ENCODE peak calls at places on chromosome 10, in five cellular contexts. F, V, D, B and T are unnamed samples. For H3K9me3, the result is how much of the 10 kb centered on the place peaks cover.

GRCh38 chr10:24642921-24643678 is 80.6 kb downstream of the ARHGAP21 start:
- DNase-seq in F (peak), V (peak), D (no peak), B (peak), T (no peak)

GRCh38 chr10:121216295-121216694 is 365.1 kb downstream of the WDR11 start:
- DNase-seq in F (no peak), V (no peak), D (no peak), B (no peak), T (no peak)

GRCh38 chr10:76456190-76456589 is 1024.8 kb downstream of the LRMDA start:
- DNase-seq in F (no peak), V (no peak), D (no peak), B (no peak), T (no peak)

GRCh38 chr10:124802313-124802675 is 675 bp downstream of the ABRAXAS2 start:
- DNase-seq in F (no peak), V (no peak), D (no peak), B (no peak), T (no peak)

GRCh38 chr10:95394161-95394880 is 103.5 kb upstream of the PDLIM1 start:
- DNase-seq in F (peak), V (no peak), D (no peak), B (peak), T (no peak)

GRCh38 chr10:55263327-55263726 is 462.3 kb upstream of the PCDH15 start:
- DNase-seq in F (no peak), V (no peak), D (no peak), B (no peak), T (no peak)

GRCh38 chr10:3858051-3858845 is 73.2 kb upstream of the KLF6 start:
- DNase-seq in F (peak), V (no peak), D (no peak), B (no peak), T (no peak)

GRCh38 chr10:80509403-80510161 is 28.1 kb upstream of the SH2D4B start:
- DNase-seq in F (no peak), V (no peak), D (no peak), B (no peak), T (peak)

GRCh38 chr10:8473205-8473604 is 418.7 kb downstream of the GATA3 start:
- DNase-seq in F (no peak), V (peak), D (no peak), B (no peak), T (no peak)

GRCh38 chr10:120012133-120012405 is 119.5 kb downstream of the SEC23IP start:
- DNase-seq in F (no peak), V (no peak), D (no peak), B (no peak), T (no peak)

GRCh38 chr10:34727595-34728033 is 87.5 kb downstream of the PARD3 start:
- DNase-seq in F (peak), V (no peak), D (no peak), B (no peak), T (no peak)

GRCh38 chr10:82796510-82796909 is 921.5 kb downstream of the NRG3 start:
- DNase-seq in F (no peak), V (no peak), D (no peak), B (no peak), T (no peak)

GRCh38 chr10:97095701-97096300 is 90.0 kb downstream of the SLIT1 start:
- DNase-seq in F (no peak), V (no peak), D (no peak), B (no peak), T (no peak)

GRCh38 chr10:126110434-126110833 is 214.1 kb downstream of the FANK1 start:
- DNase-seq in F (no peak), V (no peak), D (no peak), B (no peak), T (no peak)

GRCh38 chr10:78349165-78349516 is 315.5 kb downstream of the RPS24 start:
- DNase-seq in F (no peak), V (no peak), D (no peak), B (no peak), T (peak)

GRCh38 chr10:63935705-63936104 is 414.5 kb downstream of the REEP3 start:
- DNase-seq in F (no peak), V (no peak), D (no peak), B (no peak), T (no peak)

GRCh38 chr10:47366731-47367460 is 17.2 kb downstream of the ZNF488 start:
- DNase-seq in F (no peak), V (no peak), D (no peak), B (no peak), T (no peak)

GRCh38 chr10:71134732-71135211 is 77.6 kb upstream of the UNC5B start:
- DNase-seq in F (no peak), V (no peak), D (no peak), B (no peak), T (no peak)

GRCh38 chr10:89309646-89310045 is 7.8 kb downstream of the IFIT2 start:
- DNase-seq in F (no peak), V (no peak), D (no peak), B (no peak), T (no peak)

GRCh38 chr10:66834802-66835201 is 91.0 kb upstream of the LRRTM3 start:
- DNase-seq in F (peak), V (no peak), D (no peak), B (no peak), T (no peak)

GRCh38 chr10:1183033-1183396 is 126.8 kb downstream of the WDR37 start:
- DNase-seq in F (no peak), V (no peak), D (no peak), B (no peak), T (no peak)

GRCh38 chr10:43623351-43623750 is 17.1 kb downstream of the ZNF485 start:
- DNase-seq in F (no peak), V (peak), D (no peak), B (no peak), T (no peak)

GRCh38 chr10:62651341-62651740 is 153.2 kb upstream of the ADO start:
- DNase-seq in F (peak), V (no peak), D (no peak), B (no peak), T (no peak)

GRCh38 chr10:58513189-58514101 is 773 bp downstream of the BICC1 start:
- DNase-seq in F (peak), V (no peak), D (no peak), B (no peak), T (peak)

GRCh38 chr10:6342091-6342490 is 139.4 kb downstream of the PFKFB3 start:
- DNase-seq in F (no peak), V (no peak), D (no peak), B (no peak), T (no peak)

GRCh38 chr10:42594246-42594650 is 44.1 kb downstream of the ZNF33B start:
- DNase-seq in F (peak), V (no peak), D (no peak), B (no peak), T (no peak)
- H3K9me3 ChIP-seq in F (under half), V (under half), D (half or more), B (under half), T (half or more)

DNA sequence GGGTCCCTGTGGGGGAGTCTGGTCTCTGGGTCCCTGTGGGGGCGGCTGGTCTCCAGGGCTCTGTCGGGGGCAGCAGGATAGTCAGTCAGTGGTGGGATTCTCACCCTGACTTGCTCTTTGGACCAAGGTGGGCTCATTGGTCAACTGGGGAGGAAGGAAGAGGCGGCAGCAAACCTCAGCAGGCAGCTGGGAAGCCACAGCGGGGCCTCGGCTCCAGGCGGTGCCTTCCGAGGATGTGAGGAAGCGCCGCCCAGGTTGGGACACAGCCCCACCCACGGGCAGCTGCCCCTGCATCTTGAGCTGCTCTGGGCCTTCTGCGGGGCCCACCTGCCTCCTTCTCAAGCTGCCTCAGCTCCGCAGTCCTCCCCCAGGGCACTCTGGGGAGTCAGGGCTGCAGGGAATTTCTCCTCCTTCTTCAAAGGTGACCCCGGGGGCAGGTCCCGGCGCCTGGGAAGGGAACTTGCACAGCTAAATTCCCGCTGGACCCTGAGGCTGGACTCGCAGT is 20.4 kb upstream of the KNDC1 start:
- DNase-seq in F (no peak), V (no peak), D (no peak), B (no peak), T (peak)
- H3K4me3 ChIP-seq in F (no peak), V (no peak), D (no peak), B (no peak), T (no peak)

DNA sequence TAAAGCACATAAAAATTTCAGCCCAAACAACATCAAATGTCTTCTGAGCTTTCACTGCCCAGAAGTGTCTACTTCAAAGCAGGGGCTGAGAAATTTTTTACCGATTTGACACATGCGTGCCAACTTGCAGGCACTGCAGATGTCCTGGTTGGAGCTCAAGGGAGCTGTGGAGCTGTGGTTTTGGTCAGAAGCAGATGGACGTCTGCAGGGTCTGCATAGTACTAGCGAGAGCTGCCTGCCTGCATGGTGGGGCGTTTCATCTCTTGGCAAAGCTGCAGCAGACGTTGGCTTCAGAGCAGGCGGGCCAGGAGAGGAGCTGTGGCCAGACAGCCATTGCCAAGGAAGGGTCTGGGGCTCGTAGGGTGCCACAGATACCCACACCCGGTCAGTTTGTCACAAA is 296.7 kb downstream of the GLRX3 start:
- DNase-seq in F (no peak), V (no peak), D (no peak), B (no peak), T (no peak)
- H3K9me3 ChIP-seq in F (under half), V (under half), D (under half), B (under half), T (under half)

DNA sequence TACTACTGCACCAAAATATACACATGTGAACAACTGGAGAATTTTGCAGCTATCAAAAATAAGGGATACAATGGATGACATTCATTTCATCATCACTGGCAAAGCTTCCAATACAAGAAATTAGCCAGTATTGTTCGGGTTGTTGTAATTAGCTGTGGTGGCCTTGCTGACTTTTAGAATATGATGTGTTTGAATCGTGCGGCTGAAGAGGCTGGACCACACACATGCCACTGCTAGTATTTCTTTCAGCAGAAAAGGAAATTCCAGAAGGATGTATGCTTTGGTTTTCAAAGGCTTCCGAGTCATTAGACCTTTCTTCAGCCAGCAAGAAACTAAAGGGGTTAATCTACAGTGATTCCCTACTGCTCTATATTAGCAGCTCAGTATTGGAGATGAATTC is 16.6 kb downstream of the RPP38 start:
- DNase-seq in F (no peak), V (no peak), D (no peak), B (no peak), T (no peak)
- H3K4me3 ChIP-seq in F (no peak), V (no peak), D (no peak), B (no peak), T (no peak)

DNA sequence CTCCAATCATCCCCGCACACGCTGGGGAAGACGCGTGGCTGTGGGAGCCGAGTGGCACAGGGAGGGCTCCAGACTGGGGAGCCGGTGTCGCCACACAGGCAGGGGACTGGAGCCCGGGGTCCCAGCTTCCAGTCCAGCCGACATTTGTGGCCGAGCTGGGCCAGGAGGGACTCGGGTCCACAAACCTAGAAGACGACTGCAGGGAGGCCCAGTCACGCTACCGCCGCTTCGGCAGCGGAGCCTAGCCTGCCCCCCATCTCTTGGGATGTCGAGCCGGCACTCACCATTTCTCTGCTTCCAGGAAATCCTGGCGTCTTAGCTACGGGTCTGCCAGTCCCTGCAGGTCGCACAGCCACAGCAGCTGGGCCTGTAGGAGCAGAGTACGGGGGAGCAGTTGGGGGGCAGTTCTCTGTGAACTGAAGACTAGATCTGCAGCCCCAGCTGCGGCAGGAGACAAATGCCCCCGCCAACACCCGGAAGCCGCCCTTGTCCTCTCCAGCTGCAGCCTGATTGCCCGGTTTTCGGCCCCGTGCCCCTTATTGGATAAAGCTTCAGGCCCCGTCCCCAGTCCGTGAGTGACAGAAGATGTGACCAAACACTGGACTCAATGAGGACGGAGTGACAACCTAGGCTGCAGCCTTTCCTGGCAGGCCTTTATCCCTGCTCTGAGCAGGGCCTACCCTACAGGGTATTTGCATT is 270.7 kb downstream of the ZNF33B start:
- DNase-seq in F (peak), V (no peak), D (no peak), B (peak), T (peak)
- H3K9me3 ChIP-seq in F (under half), V (under half), D (under half), B (under half), T (under half)

GRCh38 chr10:132591166-132591971 is 53.8 kb downstream of the INPP5A start:
- DNase-seq in F (peak), V (no peak), D (no peak), B (no peak), T (peak)
- H3K4me3 ChIP-seq in F (no peak), V (no peak), D (no peak), B (no peak), T (no peak)

GRCh38 chr10:86162696-86163400 is 203.7 kb downstream of the GRID1 start:
- DNase-seq in F (no peak), V (no peak), D (no peak), B (no peak), T (no peak)
- H3K9me3 ChIP-seq in F (under half), V (under half), D (under half), B (under half), T (under half)

GRCh38 chr10:92593553-92594046 is 670 bp downstream of the KIF11 start:
- DNase-seq in F (peak), V (no peak), D (no peak), B (no peak), T (no peak)
- H3K4me3 ChIP-seq in F (peak), V (peak), D (peak), B (peak), T (peak)

GRCh38 chr10:37747081-37747480 is 110.3 kb downstream of the ZNF248 start:
- DNase-seq in F (no peak), V (no peak), D (no peak), B (no peak), T (no peak)
- H3K9me3 ChIP-seq in F (under half), V (under half), D (under half), B (under half), T (under half)